ENCODE peak calls at places on chromosomes 4 and X, in nine cellular contexts. J is left ventricle myocardium inferior, C is thyroid gland, I is psoas muscle, S is tibial artery, X is heart right ventricle, H is esophagus muscularis mucosa, L is upper lobe of right lung, Z is body of pancreas. B is an unnamed sample.

GRCh38 chrX:85627363-85627762 is 247.9 kb upstream of the POF1B start:
- DNase-seq in Z (no peak), I (no peak), J (no peak), H (no peak), S (no peak), C (no peak), X (no peak), L (no peak), B (no peak)

GRCh38 chrX:154321624-154322023 is 26.0 kb downstream of the TKTL1 start:
- DNase-seq in L (no peak), S (no peak), C (no peak), Z (no peak), H (no peak), J (no peak), X (peak; percentile 24), I (no peak), B (no peak)

GRCh38 chr4:87746001-87746400 is 53.4 kb upstream of the IBSP start:
- DNase-seq in I (no peak), S (no peak), J (no peak), Z (no peak), C (no peak), L (no peak), X (no peak), H (no peak), B (no peak)

GRCh38 chrX:12360991-12361598 is 222.8 kb downstream of the FRMPD4 start:
- DNase-seq in C (no peak), H (no peak), Z (no peak), L (no peak), X (no peak), I (no peak), J (no peak), S (no peak), B (no peak)

GRCh38 chrX:110692876-110693275 is 102.7 kb downstream of the CHRDL1 start:
- DNase-seq in S (no peak), L (no peak), C (no peak), H (no peak), I (no peak), J (no peak), X (no peak), Z (no peak), B (no peak)

GRCh38 chr4:38565271-38566199 is 98.5 kb upstream of the KLF3 start:
- DNase-seq in H (no peak), L (no peak), S (no peak), J (peak; percentile 36), I (no peak), X (peak; percentile 13), C (peak; percentile 68), Z (peak; percentile 15), B (peak; percentile 68)

GRCh38 chr4:175308236-175308635 is 390.1 kb downstream of the ADAM29 start:
- DNase-seq in J (no peak), I (no peak), L (no peak), Z (no peak), X (no peak), C (no peak), S (no peak), H (no peak), B (peak; percentile 87)

GRCh38 chr4:182202650-182203049 is 40.6 kb upstream of the TENM3 start:
- DNase-seq in C (no peak), S (no peak), L (no peak), H (peak; percentile 57), J (no peak), I (no peak), X (no peak), Z (no peak), B (no peak)

GRCh38 chrX:65679071-65679540 is 11.7 kb downstream of the MSN start:
- DNase-seq in H (no peak), L (no peak), C (no peak), Z (no peak), X (peak; percentile 30), S (no peak), J (no peak), I (no peak), B (no peak)

DNA sequence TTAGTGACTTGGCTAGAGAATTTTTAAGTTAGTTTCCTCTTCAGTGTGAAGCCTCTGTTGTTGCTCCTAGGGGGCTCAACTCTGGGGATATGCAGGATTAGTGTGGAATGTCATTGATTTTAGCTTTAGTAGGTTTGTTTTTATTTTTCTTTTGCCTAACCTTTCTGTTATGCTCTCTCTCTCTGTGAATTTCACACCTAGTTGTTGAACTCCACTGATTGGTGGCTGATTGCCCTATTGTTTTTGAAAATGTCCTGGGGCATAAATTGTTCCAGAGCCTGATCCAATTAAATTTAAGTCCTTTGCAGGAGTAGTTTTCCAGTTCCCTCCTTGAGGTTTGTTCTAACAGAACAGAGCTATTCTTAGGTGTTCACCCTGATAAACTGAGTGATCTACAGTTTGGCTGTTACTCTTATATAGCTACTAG is 393.3 kb upstream of the CTSO start:
- DNase-seq in Z (no peak), L (no peak), S (no peak), C (no peak), H (no peak), X (no peak), J (no peak), I (no peak), B (no peak)
- H3K4me3 ChIP-seq in Z (no peak overlapping the region), L (no peak overlapping the region), S (no peak overlapping the region), C (no peak overlapping the region), H (no peak overlapping the region), X (no peak overlapping the region), J (no peak overlapping the region), I (no peak overlapping the region), B (no peak overlapping the region)

GRCh38 chr4:113732-114131 is 10.6 kb upstream of the ZNF718 start:
- DNase-seq in S (no peak), Z (no peak), C (no peak), J (no peak), I (no peak), L (no peak), X (no peak), H (no peak), B (no peak)

GRCh38 chr4:112771-113170 is 11.5 kb upstream of the ZNF718 start:
- DNase-seq in S (no peak), C (no peak), Z (no peak), I (no peak), L (no peak), X (no peak), J (no peak), H (no peak), B (peak; percentile 74)

GRCh38 chr4:116499-116898 is 7.8 kb upstream of the ZNF718 start:
- DNase-seq in J (no peak), X (no peak), Z (no peak), C (no peak), I (no peak), S (no peak), H (no peak), L (no peak), B (no peak)

GRCh38 chr4:114151-114550 is 10.2 kb upstream of the ZNF718 start:
- DNase-seq in S (no peak), I (no peak), J (no peak), L (no peak), H (no peak), Z (no peak), X (no peak), C (no peak), B (no peak)
- H3K9me3 ChIP-seq in S (no peaks in the 10 kb centered on the region), I (peaks cover 6% of the 10 kb centered on the region), J (no peaks in the 10 kb centered on the region), L (no peaks in the 10 kb centered on the region), H (no peaks in the 10 kb centered on the region), Z (no peaks in the 10 kb centered on the region), X (no peaks in the 10 kb centered on the region), C (no peaks in the 10 kb centered on the region), B (peaks cover 2% of the 10 kb centered on the region)

GRCh38 chr4:76620723-76621463 is 185.9 kb downstream of the SHROOM3 start:
- DNase-seq in J (no peak), H (peak; percentile 29), S (no peak), Z (peak; percentile 35), X (no peak), L (no peak), I (no peak), C (no peak), B (peak; percentile 31)

GRCh38 chr4:76614589-76614988 is 179.6 kb downstream of the SHROOM3 start:
- DNase-seq in Z (no peak), I (no peak), S (no peak), X (no peak), J (no peak), H (no peak), C (no peak), L (no peak), B (peak; percentile 44)

GRCh38 chr4:76611611-76612010 is 176.6 kb downstream of the SHROOM3 start:
- DNase-seq in H (no peak), L (no peak), X (no peak), J (no peak), Z (peak; percentile 59), I (no peak), C (peak; percentile 39), S (no peak), B (peak; percentile 45)

GRCh38 chr4:76615999-76616398 is 181.0 kb downstream of the SHROOM3 start:
- DNase-seq in S (no peak), C (no peak), I (no peak), J (no peak), Z (no peak), H (no peak), L (no peak), X (no peak), B (no peak)

DNA sequence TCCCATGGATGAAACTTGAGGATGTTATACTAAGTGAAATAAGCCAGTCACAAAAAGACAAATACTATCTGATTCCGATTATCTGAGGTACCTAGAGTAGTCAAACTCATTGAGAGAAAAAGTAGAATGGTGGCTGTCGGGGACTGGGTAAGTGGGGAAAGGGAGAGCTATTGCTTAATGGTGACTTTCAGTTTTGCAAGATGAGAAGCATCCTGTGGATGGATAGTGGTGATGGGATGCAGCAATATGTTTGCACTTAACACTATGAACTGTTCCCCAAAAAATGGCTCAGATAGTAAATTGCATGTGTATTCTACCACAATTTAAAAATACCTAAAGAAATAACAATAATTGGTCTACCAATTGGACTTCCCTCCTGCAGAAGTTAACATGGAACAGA is 181.5 kb downstream of the SHROOM3 start:
- DNase-seq in S (no peak), C (no peak), L (no peak), J (no peak), X (no peak), H (no peak), I (no peak), Z (no peak), B (no peak)
- TF ChIP-seq CTCF in S (no peak), C (no peak), L (no peak), J (no peak), X (no peak), H (no peak), I (no peak), Z (no peak), B (no peak)

DNA sequence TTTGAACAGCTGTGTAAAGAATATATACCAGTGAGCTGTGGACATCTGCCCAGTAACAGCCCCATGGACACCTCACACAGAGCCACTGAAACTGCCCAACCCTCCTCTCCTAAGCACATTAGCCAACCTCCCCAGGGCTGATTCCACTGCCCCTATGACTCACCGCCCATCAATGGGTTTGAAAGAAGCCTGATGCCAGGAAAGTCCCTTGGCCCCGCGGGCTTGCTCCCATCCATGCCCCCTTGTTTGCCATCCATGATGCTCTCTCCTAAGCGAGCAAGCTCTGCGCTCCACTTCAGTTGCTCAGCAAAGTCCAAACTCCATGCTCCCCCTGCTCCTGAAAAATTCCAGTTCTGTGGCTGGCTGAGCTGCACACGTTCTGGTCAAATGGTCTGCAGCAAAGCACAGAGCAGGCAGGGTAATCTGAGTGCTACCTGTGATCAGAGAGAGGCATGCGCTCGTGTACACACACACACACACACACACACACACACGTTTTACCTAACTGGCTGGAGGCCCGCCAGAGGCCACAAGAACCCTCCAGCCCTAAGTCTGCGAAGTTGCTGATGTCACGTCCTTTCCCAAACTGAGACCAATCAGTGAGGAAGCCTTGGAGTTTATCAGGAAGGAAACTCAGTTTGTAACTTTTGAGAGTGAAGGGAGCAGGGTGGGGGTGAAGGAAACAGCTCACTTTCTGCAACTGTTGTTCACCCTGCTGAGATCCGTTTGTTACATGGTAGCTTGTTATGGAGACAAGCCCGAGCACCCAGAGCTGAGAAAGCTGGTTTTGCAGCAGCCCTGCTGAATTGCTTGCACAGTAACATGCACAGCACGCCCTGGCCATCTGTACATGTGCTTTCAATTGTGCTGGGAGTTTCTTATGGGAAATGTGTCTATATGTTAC is at the start of gene ASB9:
- DNase-seq in J (no peak), S (peak; percentile 20), X (peak; percentile 45), Z (peak; percentile 74), C (peak; percentile 85), H (no peak), L (peak; percentile 75), I (no peak), B (peak; percentile 77)
- H3K4me3 ChIP-seq in J (peak within 1 kb of the TSS; percentile 49), S (no peak within 1 kb of the TSS), X (peak within 1 kb of the TSS; percentile 28), Z (no peak within 1 kb of the TSS), C (no peak within 1 kb of the TSS), H (peak within 1 kb of the TSS; percentile 18), L (peak within 1 kb of the TSS; percentile 16), I (no peak within 1 kb of the TSS), B (peak within 1 kb of the TSS; percentile 48)